ENCODE peak calls at places on chromosome 1, in five cellular contexts. V is psoas muscle, H is right cardiac atrium, B is left kidney, M is ureter. I is an unnamed sample.

GRCh38 chr1:2074316-2074855 is 24.2 kb downstream of the PRKCZ start:
- DNase-seq in V (no peak), H (no peak), B (no peak), M (no peak), I (no peak)

GRCh38 chr1:19559641-19560040 is 74.3 kb upstream of the CAPZB start:
- DNase-seq in V (no peak), H (no peak), B (no peak), M (no peak), I (no peak)

GRCh38 chr1:235597867-235598553 is 51.6 kb downstream of the GNG4 start:
- DNase-seq in V (no peak), H (no peak), B (no peak), M (no peak), I (no peak)

GRCh38 chr1:228445867-228446584 is 29.4 kb upstream of the TRIM17 start:
- DNase-seq in V (no peak), H (peak), B (peak), M (no peak), I (no peak)

GRCh38 chr1:54846716-54847284 is 40.2 kb downstream of the DHCR24 start:
- DNase-seq in V (no peak), H (no peak), B (no peak), M (no peak), I (no peak)

GRCh38 chr1:173870252-173871075 is 2.3 kb downstream of the ZBTB37 start:
- DNase-seq in V (no peak), H (peak), B (no peak), M (no peak), I (no peak)

GRCh38 chr1:221564891-221565290 is 177.0 kb downstream of the DUSP10 start:
- DNase-seq in V (no peak), H (no peak), B (no peak), M (no peak), I (no peak)

GRCh38 chr1:199041173-199041914 is 402.5 kb downstream of the PTPRC start:
- DNase-seq in V (no peak), H (no peak), B (no peak), M (no peak), I (no peak)

GRCh38 chr1:40315795-40316594 is 1.1 kb downstream of the COL9A2 start:
- DNase-seq in V (no peak), H (peak), B (peak), M (no peak), I (no peak)